ENCODE peak calls at places on chromosomes 16 and 17, in seven cellular contexts. L is body of pancreas, I is RWPE2, E is GM12865, G is HEK293T, W is T-helper 2 cell, T is breast epithelium. P is an unnamed sample.
A peak's percentile ranks its signal among the peaks of the same experiment; 100 is the strongest.

GRCh38 chr16:89536886-89537548 is 23.5 kb upstream of the RPL13 start:
- DNase-seq in L (no peak), I (no peak), E (no peak), G (no peak), W (no peak), T (no peak), P (no peak)

GRCh38 chr17:36911007-36911406 is 26.3 kb upstream of the LHX1 start:
- DNase-seq in L (no peak), I (no peak), E (no peak), G (no peak), W (no peak), T (no peak), P (no peak)

GRCh38 chr17:57927048-57927723 is 28.0 kb downstream of the CUEDC1 start:
- DNase-seq in L (peak; percentile 55), I (no peak), E (no peak), G (no peak), W (no peak), T (no peak), P (no peak)

GRCh38 chr16:62540496-62540895 is 504.3 kb upstream of the CDH8 start:
- DNase-seq in L (no peak), I (no peak), E (no peak), G (no peak), W (no peak), T (no peak), P (no peak)

GRCh38 chr16:74800216-74800871 is 25.7 kb upstream of the FA2H start:
- DNase-seq in L (no peak), I (no peak), E (no peak), G (no peak), W (no peak), T (no peak), P (no peak)

GRCh38 chr16:4404247-4404966 is 12.0 kb downstream of the CORO7 start:
- DNase-seq in L (no peak), I (no peak), E (peak; percentile 56), G (peak; percentile 80), W (no peak), T (no peak), P (no peak)

GRCh38 chr17:69357701-69358100 is 30.8 kb upstream of the ABCA5 start:
- DNase-seq in L (no peak), I (no peak), E (peak; percentile 17), G (peak; percentile 13), W (no peak), T (no peak), P (no peak)

GRCh38 chr16:31188450-31189411 is 8.8 kb downstream of the FUS start:
- DNase-seq in L (no peak), I (no peak), E (no peak), G (no peak), W (no peak), T (no peak), P (no peak)

GRCh38 chr16:1680361-1680760 is 2.3 kb downstream of the JPT2 start:
- DNase-seq in L (no peak), I (no peak), E (no peak), G (no peak), W (no peak), T (no peak), P (no peak)

GRCh38 chr17:38528101-38528500 is 77.7 kb downstream of the SRCIN1 start:
- DNase-seq in L (no peak), I (no peak), E (no peak), G (no peak), W (no peak), T (no peak), P (no peak)

GRCh38 chr16:74563828-74564263 is 43.1 kb downstream of the GLG1 start:
- DNase-seq in L (peak; percentile 30), I (no peak), E (no peak), G (no peak), W (no peak), T (no peak), P (peak; percentile 35)

GRCh38 chr16:87085441-87085840 is 231.8 kb downstream of the C16orf95 start:
- DNase-seq in L (no peak), I (no peak), E (no peak), G (no peak), W (no peak), T (no peak), P (no peak)

GRCh38 chr16:60077791-60078280 is 1343.7 kb upstream of the GOT2 start:
- DNase-seq in L (no peak), I (no peak), E (no peak), G (no peak), W (no peak), T (no peak), P (no peak)

GRCh38 chr16:29974291-29975133 is 844 bp downstream of the TAOK2 start:
- DNase-seq in L (no peak), I (no peak), E (peak; percentile 35), G (no peak), W (no peak), T (no peak), P (no peak)

P was measured in lung.